ENCODE peak calls at places on chromosomes 12 and 14, in eight cellular contexts. One of them, this sample, is unnamed.

GRCh38 chr12:13764748-13765147 is 216.7 kb downstream of the GRIN2B start:
- DNase-seq in HS-27A: no peak
- DNase-seq in stimulated activated CD8-positive, alpha-beta memory T cell treated with anti-CD3 and anti-CD28 coated beads, Interleukin-4, amount 100 ng/mL, for 4 hours: no peak
- DNase-seq in NCI-H1417 treated with DMSO at 0.1 percent for 48 hours: no peak
- DNase-seq in endodermal cell: no peak
- DNase-seq in NCI-H187: no peak
- DNase-seq in effector CD4-positive, alpha-beta T cell: no peak
- DNase-seq in stimulated activated CD4-positive, alpha-beta T cell treated with anti-CD3 and anti-CD28 coated beads, TNF-alpha, amount 100 ng/mL, for 1 hour: no peak
- DNase-seq in this sample: no peak

GRCh38 chr12:6552140-6552551 is 3.7 kb downstream of the IFFO1 start:
- DNase-seq in HS-27A: no peak
- DNase-seq in stimulated activated CD8-positive, alpha-beta memory T cell treated with anti-CD3 and anti-CD28 coated beads, Interleukin-4, amount 100 ng/mL, for 4 hours: no peak
- DNase-seq in NCI-H1417 treated with DMSO at 0.1 percent for 48 hours: no peak
- DNase-seq in endodermal cell: no peak
- DNase-seq in NCI-H187: no peak
- DNase-seq in effector CD4-positive, alpha-beta T cell: no peak
- DNase-seq in stimulated activated CD4-positive, alpha-beta T cell treated with anti-CD3 and anti-CD28 coated beads, TNF-alpha, amount 100 ng/mL, for 1 hour: no peak
- DNase-seq in this sample: no peak

GRCh38 chr12:107512391-107512790 is 173.2 kb upstream of the PWP1 start:
- DNase-seq in HS-27A: no peak
- DNase-seq in stimulated activated CD8-positive, alpha-beta memory T cell treated with anti-CD3 and anti-CD28 coated beads, Interleukin-4, amount 100 ng/mL, for 4 hours: no peak
- DNase-seq in NCI-H1417 treated with DMSO at 0.1 percent for 48 hours: no peak
- DNase-seq in endodermal cell: peak
- DNase-seq in NCI-H187: no peak
- DNase-seq in effector CD4-positive, alpha-beta T cell: no peak
- DNase-seq in stimulated activated CD4-positive, alpha-beta T cell treated with anti-CD3 and anti-CD28 coated beads, TNF-alpha, amount 100 ng/mL, for 1 hour: no peak
- DNase-seq in this sample: no peak

GRCh38 chr14:105882626-105883025 is 356.2 kb downstream of the TMEM121 start:
- DNase-seq in HS-27A: no peak
- DNase-seq in stimulated activated CD8-positive, alpha-beta memory T cell treated with anti-CD3 and anti-CD28 coated beads, Interleukin-4, amount 100 ng/mL, for 4 hours: no peak
- DNase-seq in NCI-H1417 treated with DMSO at 0.1 percent for 48 hours: no peak
- DNase-seq in endodermal cell: no peak
- DNase-seq in NCI-H187: no peak
- DNase-seq in effector CD4-positive, alpha-beta T cell: no peak
- DNase-seq in stimulated activated CD4-positive, alpha-beta T cell treated with anti-CD3 and anti-CD28 coated beads, TNF-alpha, amount 100 ng/mL, for 1 hour: no peak
- DNase-seq in this sample: no peak

GRCh38 chr14:89911018-89911919 is 43.3 kb downstream of the EFCAB11 start:
- DNase-seq in HS-27A: no peak
- DNase-seq in stimulated activated CD8-positive, alpha-beta memory T cell treated with anti-CD3 and anti-CD28 coated beads, Interleukin-4, amount 100 ng/mL, for 4 hours: no peak
- DNase-seq in NCI-H1417 treated with DMSO at 0.1 percent for 48 hours: no peak
- DNase-seq in endodermal cell: peak
- DNase-seq in NCI-H187: no peak
- DNase-seq in effector CD4-positive, alpha-beta T cell: no peak
- DNase-seq in stimulated activated CD4-positive, alpha-beta T cell treated with anti-CD3 and anti-CD28 coated beads, TNF-alpha, amount 100 ng/mL, for 1 hour: no peak
- DNase-seq in this sample: no peak

GRCh38 chr12:89936631-89937030 is 228.0 kb upstream of the ATP2B1 start:
- DNase-seq in HS-27A: no peak
- DNase-seq in stimulated activated CD8-positive, alpha-beta memory T cell treated with anti-CD3 and anti-CD28 coated beads, Interleukin-4, amount 100 ng/mL, for 4 hours: no peak
- DNase-seq in NCI-H1417 treated with DMSO at 0.1 percent for 48 hours: no peak
- DNase-seq in endodermal cell: no peak
- DNase-seq in NCI-H187: no peak
- DNase-seq in effector CD4-positive, alpha-beta T cell: no peak
- DNase-seq in stimulated activated CD4-positive, alpha-beta T cell treated with anti-CD3 and anti-CD28 coated beads, TNF-alpha, amount 100 ng/mL, for 1 hour: no peak
- DNase-seq in this sample: no peak

GRCh38 chr14:52190532-52190931 is 77.0 kb upstream of the PTGDR start:
- DNase-seq in HS-27A: no peak
- DNase-seq in stimulated activated CD8-positive, alpha-beta memory T cell treated with anti-CD3 and anti-CD28 coated beads, Interleukin-4, amount 100 ng/mL, for 4 hours: no peak
- DNase-seq in NCI-H1417 treated with DMSO at 0.1 percent for 48 hours: no peak
- DNase-seq in endodermal cell: no peak
- DNase-seq in NCI-H187: no peak
- DNase-seq in effector CD4-positive, alpha-beta T cell: no peak
- DNase-seq in stimulated activated CD4-positive, alpha-beta T cell treated with anti-CD3 and anti-CD28 coated beads, TNF-alpha, amount 100 ng/mL, for 1 hour: no peak
- DNase-seq in this sample: no peak

GRCh38 chr12:42039146-42039545 is 105.5 kb downstream of the GXYLT1 start:
- DNase-seq in HS-27A: peak
- DNase-seq in stimulated activated CD8-positive, alpha-beta memory T cell treated with anti-CD3 and anti-CD28 coated beads, Interleukin-4, amount 100 ng/mL, for 4 hours: no peak
- DNase-seq in NCI-H1417 treated with DMSO at 0.1 percent for 48 hours: no peak
- DNase-seq in endodermal cell: no peak
- DNase-seq in NCI-H187: no peak
- DNase-seq in effector CD4-positive, alpha-beta T cell: no peak
- DNase-seq in stimulated activated CD4-positive, alpha-beta T cell treated with anti-CD3 and anti-CD28 coated beads, TNF-alpha, amount 100 ng/mL, for 1 hour: no peak
- DNase-seq in this sample: no peak

GRCh38 chr14:93317836-93318807 is 14.7 kb downstream of the BTBD7 start:
- DNase-seq in HS-27A: no peak
- DNase-seq in stimulated activated CD8-positive, alpha-beta memory T cell treated with anti-CD3 and anti-CD28 coated beads, Interleukin-4, amount 100 ng/mL, for 4 hours: no peak
- DNase-seq in NCI-H1417 treated with DMSO at 0.1 percent for 48 hours: no peak
- DNase-seq in endodermal cell: no peak
- DNase-seq in NCI-H187: no peak
- DNase-seq in effector CD4-positive, alpha-beta T cell: no peak
- DNase-seq in stimulated activated CD4-positive, alpha-beta T cell treated with anti-CD3 and anti-CD28 coated beads, TNF-alpha, amount 100 ng/mL, for 1 hour: no peak
- DNase-seq in this sample: no peak

GRCh38 chr14:23399136-23399535 is 8.9 kb downstream of the MYH6 start:
- DNase-seq in HS-27A: no peak
- DNase-seq in stimulated activated CD8-positive, alpha-beta memory T cell treated with anti-CD3 and anti-CD28 coated beads, Interleukin-4, amount 100 ng/mL, for 4 hours: no peak
- DNase-seq in NCI-H1417 treated with DMSO at 0.1 percent for 48 hours: no peak
- DNase-seq in endodermal cell: no peak
- DNase-seq in NCI-H187: no peak
- DNase-seq in effector CD4-positive, alpha-beta T cell: no peak
- DNase-seq in stimulated activated CD4-positive, alpha-beta T cell treated with anti-CD3 and anti-CD28 coated beads, TNF-alpha, amount 100 ng/mL, for 1 hour: no peak
- DNase-seq in this sample: no peak

GRCh38 chr12:4664111-4664510 is 15.2 kb downstream of the NDUFA9 start:
- DNase-seq in HS-27A: peak
- DNase-seq in stimulated activated CD8-positive, alpha-beta memory T cell treated with anti-CD3 and anti-CD28 coated beads, Interleukin-4, amount 100 ng/mL, for 4 hours: no peak
- DNase-seq in NCI-H1417 treated with DMSO at 0.1 percent for 48 hours: no peak
- DNase-seq in endodermal cell: no peak
- DNase-seq in NCI-H187: no peak
- DNase-seq in effector CD4-positive, alpha-beta T cell: no peak
- DNase-seq in stimulated activated CD4-positive, alpha-beta T cell treated with anti-CD3 and anti-CD28 coated beads, TNF-alpha, amount 100 ng/mL, for 1 hour: no peak
- DNase-seq in this sample: no peak

GRCh38 chr14:91252901-91253794 is 8.6 kb upstream of the GPR68 start:
- DNase-seq in HS-27A: no peak
- DNase-seq in stimulated activated CD8-positive, alpha-beta memory T cell treated with anti-CD3 and anti-CD28 coated beads, Interleukin-4, amount 100 ng/mL, for 4 hours: no peak
- DNase-seq in NCI-H1417 treated with DMSO at 0.1 percent for 48 hours: no peak
- DNase-seq in endodermal cell: peak
- DNase-seq in NCI-H187: no peak
- DNase-seq in effector CD4-positive, alpha-beta T cell: peak
- DNase-seq in stimulated activated CD4-positive, alpha-beta T cell treated with anti-CD3 and anti-CD28 coated beads, TNF-alpha, amount 100 ng/mL, for 1 hour: peak
- DNase-seq in this sample: no peak

GRCh38 chr12:128191380-128191779 is 75.6 kb upstream of the TMEM132C start:
- DNase-seq in HS-27A: no peak
- DNase-seq in stimulated activated CD8-positive, alpha-beta memory T cell treated with anti-CD3 and anti-CD28 coated beads, Interleukin-4, amount 100 ng/mL, for 4 hours: no peak
- DNase-seq in NCI-H1417 treated with DMSO at 0.1 percent for 48 hours: no peak
- DNase-seq in endodermal cell: peak
- DNase-seq in NCI-H187: no peak
- DNase-seq in effector CD4-positive, alpha-beta T cell: no peak
- DNase-seq in stimulated activated CD4-positive, alpha-beta T cell treated with anti-CD3 and anti-CD28 coated beads, TNF-alpha, amount 100 ng/mL, for 1 hour: no peak
- DNase-seq in this sample: no peak

GRCh38 chr14:55019968-55020554 is 6.8 kb downstream of the WDHD1 start:
- DNase-seq in HS-27A: no peak
- DNase-seq in stimulated activated CD8-positive, alpha-beta memory T cell treated with anti-CD3 and anti-CD28 coated beads, Interleukin-4, amount 100 ng/mL, for 4 hours: no peak
- DNase-seq in NCI-H1417 treated with DMSO at 0.1 percent for 48 hours: no peak
- DNase-seq in endodermal cell: no peak
- DNase-seq in NCI-H187: no peak
- DNase-seq in effector CD4-positive, alpha-beta T cell: no peak
- DNase-seq in stimulated activated CD4-positive, alpha-beta T cell treated with anti-CD3 and anti-CD28 coated beads, TNF-alpha, amount 100 ng/mL, for 1 hour: no peak
- DNase-seq in this sample: no peak

GRCh38 chr12:93127582-93128331 is 198.7 kb upstream of the EEA1 start:
- DNase-seq in HS-27A: no peak
- DNase-seq in stimulated activated CD8-positive, alpha-beta memory T cell treated with anti-CD3 and anti-CD28 coated beads, Interleukin-4, amount 100 ng/mL, for 4 hours: no peak
- DNase-seq in NCI-H1417 treated with DMSO at 0.1 percent for 48 hours: no peak
- DNase-seq in endodermal cell: peak
- DNase-seq in NCI-H187: no peak
- DNase-seq in effector CD4-positive, alpha-beta T cell: no peak
- DNase-seq in stimulated activated CD4-positive, alpha-beta T cell treated with anti-CD3 and anti-CD28 coated beads, TNF-alpha, amount 100 ng/mL, for 1 hour: no peak
- DNase-seq in this sample: peak

GRCh38 chr12:39619316-39619659 is 315 bp downstream of the ABCD2 start:
- DNase-seq in HS-27A: no peak
- DNase-seq in stimulated activated CD8-positive, alpha-beta memory T cell treated with anti-CD3 and anti-CD28 coated beads, Interleukin-4, amount 100 ng/mL, for 4 hours: no peak
- DNase-seq in NCI-H1417 treated with DMSO at 0.1 percent for 48 hours: no peak
- DNase-seq in endodermal cell: no peak
- DNase-seq in NCI-H187: no peak
- DNase-seq in effector CD4-positive, alpha-beta T cell: peak
- DNase-seq in stimulated activated CD4-positive, alpha-beta T cell treated with anti-CD3 and anti-CD28 coated beads, TNF-alpha, amount 100 ng/mL, for 1 hour: no peak
- DNase-seq in this sample: no peak

GRCh38 chr12:47709277-47710048 is 3.6 kb upstream of the RPAP3 start:
- DNase-seq in HS-27A: no peak
- DNase-seq in stimulated activated CD8-positive, alpha-beta memory T cell treated with anti-CD3 and anti-CD28 coated beads, Interleukin-4, amount 100 ng/mL, for 4 hours: no peak
- DNase-seq in NCI-H1417 treated with DMSO at 0.1 percent for 48 hours: no peak
- DNase-seq in endodermal cell: no peak
- DNase-seq in NCI-H187: no peak
- DNase-seq in effector CD4-positive, alpha-beta T cell: no peak
- DNase-seq in stimulated activated CD4-positive, alpha-beta T cell treated with anti-CD3 and anti-CD28 coated beads, TNF-alpha, amount 100 ng/mL, for 1 hour: no peak
- DNase-seq in this sample: no peak

GRCh38 chr14:96662116-96662901 is 134.9 kb upstream of the VRK1 start:
- DNase-seq in HS-27A: no peak
- DNase-seq in stimulated activated CD8-positive, alpha-beta memory T cell treated with anti-CD3 and anti-CD28 coated beads, Interleukin-4, amount 100 ng/mL, for 4 hours: no peak
- DNase-seq in NCI-H1417 treated with DMSO at 0.1 percent for 48 hours: peak
- DNase-seq in endodermal cell: no peak
- DNase-seq in NCI-H187: no peak
- DNase-seq in effector CD4-positive, alpha-beta T cell: no peak
- DNase-seq in stimulated activated CD4-positive, alpha-beta T cell treated with anti-CD3 and anti-CD28 coated beads, TNF-alpha, amount 100 ng/mL, for 1 hour: no peak
- DNase-seq in this sample: no peak

GRCh38 chr14:104335176-104335575 is 196.8 kb downstream of the KIF26A start:
- DNase-seq in HS-27A: no peak
- DNase-seq in stimulated activated CD8-positive, alpha-beta memory T cell treated with anti-CD3 and anti-CD28 coated beads, Interleukin-4, amount 100 ng/mL, for 4 hours: no peak
- DNase-seq in NCI-H1417 treated with DMSO at 0.1 percent for 48 hours: no peak
- DNase-seq in endodermal cell: peak
- DNase-seq in NCI-H187: no peak
- DNase-seq in effector CD4-positive, alpha-beta T cell: no peak
- DNase-seq in stimulated activated CD4-positive, alpha-beta T cell treated with anti-CD3 and anti-CD28 coated beads, TNF-alpha, amount 100 ng/mL, for 1 hour: no peak
- DNase-seq in this sample: no peak

GRCh38 chr14:64208261-64208660 is 85.9 kb downstream of the ESR2 start:
- DNase-seq in HS-27A: no peak
- DNase-seq in stimulated activated CD8-positive, alpha-beta memory T cell treated with anti-CD3 and anti-CD28 coated beads, Interleukin-4, amount 100 ng/mL, for 4 hours: no peak
- DNase-seq in NCI-H1417 treated with DMSO at 0.1 percent for 48 hours: no peak
- DNase-seq in endodermal cell: no peak
- DNase-seq in NCI-H187: no peak
- DNase-seq in effector CD4-positive, alpha-beta T cell: no peak
- DNase-seq in stimulated activated CD4-positive, alpha-beta T cell treated with anti-CD3 and anti-CD28 coated beads, TNF-alpha, amount 100 ng/mL, for 1 hour: no peak
- DNase-seq in this sample: no peak

GRCh38 chr12:51653431-51653830 is 62.4 kb downstream of the SCN8A start:
- DNase-seq in HS-27A: no peak
- DNase-seq in stimulated activated CD8-positive, alpha-beta memory T cell treated with anti-CD3 and anti-CD28 coated beads, Interleukin-4, amount 100 ng/mL, for 4 hours: no peak
- DNase-seq in NCI-H1417 treated with DMSO at 0.1 percent for 48 hours: no peak
- DNase-seq in endodermal cell: no peak
- DNase-seq in NCI-H187: no peak
- DNase-seq in effector CD4-positive, alpha-beta T cell: no peak
- DNase-seq in stimulated activated CD4-positive, alpha-beta T cell treated with anti-CD3 and anti-CD28 coated beads, TNF-alpha, amount 100 ng/mL, for 1 hour: no peak
- DNase-seq in this sample: no peak

GRCh38 chr12:1605129-1606020 is 11.0 kb upstream of the FBXL14 start:
- DNase-seq in HS-27A: peak
- DNase-seq in stimulated activated CD8-positive, alpha-beta memory T cell treated with anti-CD3 and anti-CD28 coated beads, Interleukin-4, amount 100 ng/mL, for 4 hours: no peak
- DNase-seq in NCI-H1417 treated with DMSO at 0.1 percent for 48 hours: no peak
- DNase-seq in endodermal cell: peak
- DNase-seq in NCI-H187: peak
- DNase-seq in effector CD4-positive, alpha-beta T cell: peak
- DNase-seq in stimulated activated CD4-positive, alpha-beta T cell treated with anti-CD3 and anti-CD28 coated beads, TNF-alpha, amount 100 ng/mL, for 1 hour: no peak
- DNase-seq in this sample: peak

GRCh38 chr12:5511644-5512584 is 80.0 kb downstream of the NTF3 start:
- DNase-seq in HS-27A: no peak
- DNase-seq in stimulated activated CD8-positive, alpha-beta memory T cell treated with anti-CD3 and anti-CD28 coated beads, Interleukin-4, amount 100 ng/mL, for 4 hours: no peak
- DNase-seq in NCI-H1417 treated with DMSO at 0.1 percent for 48 hours: no peak
- DNase-seq in endodermal cell: peak
- DNase-seq in NCI-H187: no peak
- DNase-seq in effector CD4-positive, alpha-beta T cell: no peak
- DNase-seq in stimulated activated CD4-positive, alpha-beta T cell treated with anti-CD3 and anti-CD28 coated beads, TNF-alpha, amount 100 ng/mL, for 1 hour: no peak
- DNase-seq in this sample: no peak

GRCh38 chr12:39620664-39621658 is 1.4 kb upstream of the ABCD2 start:
- DNase-seq in HS-27A: no peak
- DNase-seq in stimulated activated CD8-positive, alpha-beta memory T cell treated with anti-CD3 and anti-CD28 coated beads, Interleukin-4, amount 100 ng/mL, for 4 hours: no peak
- DNase-seq in NCI-H1417 treated with DMSO at 0.1 percent for 48 hours: no peak
- DNase-seq in endodermal cell: no peak
- DNase-seq in NCI-H187: no peak
- DNase-seq in effector CD4-positive, alpha-beta T cell: peak
- DNase-seq in stimulated activated CD4-positive, alpha-beta T cell treated with anti-CD3 and anti-CD28 coated beads, TNF-alpha, amount 100 ng/mL, for 1 hour: peak
- DNase-seq in this sample: no peak

GRCh38 chr14:105480165-105480564 is 5.5 kb downstream of the CRIP2 start:
- DNase-seq in HS-27A: no peak
- DNase-seq in stimulated activated CD8-positive, alpha-beta memory T cell treated with anti-CD3 and anti-CD28 coated beads, Interleukin-4, amount 100 ng/mL, for 4 hours: no peak
- DNase-seq in NCI-H1417 treated with DMSO at 0.1 percent for 48 hours: no peak
- DNase-seq in endodermal cell: no peak
- DNase-seq in NCI-H187: no peak
- DNase-seq in effector CD4-positive, alpha-beta T cell: no peak
- DNase-seq in stimulated activated CD4-positive, alpha-beta T cell treated with anti-CD3 and anti-CD28 coated beads, TNF-alpha, amount 100 ng/mL, for 1 hour: no peak
- DNase-seq in this sample: no peak

GRCh38 chr12:52975820-52976573 is 27.1 kb downstream of the KRT18 start:
- DNase-seq in HS-27A: no peak
- DNase-seq in stimulated activated CD8-positive, alpha-beta memory T cell treated with anti-CD3 and anti-CD28 coated beads, Interleukin-4, amount 100 ng/mL, for 4 hours: no peak
- DNase-seq in NCI-H1417 treated with DMSO at 0.1 percent for 48 hours: no peak
- DNase-seq in endodermal cell: peak
- DNase-seq in NCI-H187: peak
- DNase-seq in effector CD4-positive, alpha-beta T cell: no peak
- DNase-seq in stimulated activated CD4-positive, alpha-beta T cell treated with anti-CD3 and anti-CD28 coated beads, TNF-alpha, amount 100 ng/mL, for 1 hour: no peak
- DNase-seq in this sample: no peak

GRCh38 chr12:69397978-69398377 is 38.4 kb downstream of the YEATS4 start:
- DNase-seq in HS-27A: no peak
- DNase-seq in stimulated activated CD8-positive, alpha-beta memory T cell treated with anti-CD3 and anti-CD28 coated beads, Interleukin-4, amount 100 ng/mL, for 4 hours: no peak
- DNase-seq in NCI-H1417 treated with DMSO at 0.1 percent for 48 hours: no peak
- DNase-seq in endodermal cell: no peak
- DNase-seq in NCI-H187: no peak
- DNase-seq in effector CD4-positive, alpha-beta T cell: no peak
- DNase-seq in stimulated activated CD4-positive, alpha-beta T cell treated with anti-CD3 and anti-CD28 coated beads, TNF-alpha, amount 100 ng/mL, for 1 hour: no peak
- DNase-seq in this sample: no peak

GRCh38 chr12:87302126-87302732 is 727.0 kb downstream of the C12orf50 start:
- DNase-seq in HS-27A: peak
- DNase-seq in stimulated activated CD8-positive, alpha-beta memory T cell treated with anti-CD3 and anti-CD28 coated beads, Interleukin-4, amount 100 ng/mL, for 4 hours: no peak
- DNase-seq in NCI-H1417 treated with DMSO at 0.1 percent for 48 hours: no peak
- DNase-seq in endodermal cell: no peak
- DNase-seq in NCI-H187: no peak
- DNase-seq in effector CD4-positive, alpha-beta T cell: no peak
- DNase-seq in stimulated activated CD4-positive, alpha-beta T cell treated with anti-CD3 and anti-CD28 coated beads, TNF-alpha, amount 100 ng/mL, for 1 hour: no peak
- DNase-seq in this sample: no peak

GRCh38 chr12:4938900-4939299 is 29.2 kb downstream of the KCNA1 start:
- DNase-seq in HS-27A: no peak
- DNase-seq in stimulated activated CD8-positive, alpha-beta memory T cell treated with anti-CD3 and anti-CD28 coated beads, Interleukin-4, amount 100 ng/mL, for 4 hours: no peak
- DNase-seq in NCI-H1417 treated with DMSO at 0.1 percent for 48 hours: no peak
- DNase-seq in endodermal cell: no peak
- DNase-seq in NCI-H187: no peak
- DNase-seq in effector CD4-positive, alpha-beta T cell: no peak
- DNase-seq in stimulated activated CD4-positive, alpha-beta T cell treated with anti-CD3 and anti-CD28 coated beads, TNF-alpha, amount 100 ng/mL, for 1 hour: no peak
- DNase-seq in this sample: no peak

This sample was measured in NCI-H2107.